ENCODE peak calls at places on chromosome 20, in seven cellular contexts. One of them, this sample, is unnamed. For H3K9me3, the result is how much of the 10 kb centered on the place peaks cover.

GRCh38 chr20:62344782-62345181 is 22.3 kb downstream of the LAMA5 start:
- DNase-seq in AG04450: peak
- DNase-seq in endodermal cell: no peak
- DNase-seq in astrocyte: peak
- DNase-seq in body of pancreas: no peak
- DNase-seq in thyroid gland: peak
- DNase-seq in suprapubic skin: no peak
- DNase-seq in this sample: no peak

GRCh38 chr20:49676581-49677291 is 36.9 kb downstream of the B4GALT5 start:
- DNase-seq in AG04450: no peak
- DNase-seq in endodermal cell: no peak
- DNase-seq in astrocyte: peak
- DNase-seq in body of pancreas: no peak
- DNase-seq in thyroid gland: peak
- DNase-seq in suprapubic skin: no peak
- DNase-seq in this sample: no peak

GRCh38 chr20:63502671-63503172 is 3.8 kb upstream of the EEF1A2 start:
- DNase-seq in AG04450: no peak
- DNase-seq in endodermal cell: no peak
- DNase-seq in astrocyte: no peak
- DNase-seq in body of pancreas: peak
- DNase-seq in thyroid gland: no peak
- DNase-seq in suprapubic skin: no peak
- DNase-seq in this sample: no peak

GRCh38 chr20:51860015-51860882 is 57.9 kb upstream of the SALL4 start:
- DNase-seq in AG04450: peak
- DNase-seq in endodermal cell: no peak
- DNase-seq in astrocyte: peak
- DNase-seq in body of pancreas: no peak
- DNase-seq in thyroid gland: no peak
- DNase-seq in suprapubic skin: no peak
- DNase-seq in this sample: no peak

GRCh38 chr20:32036716-32037355 is 15.2 kb upstream of the HCK start:
- DNase-seq in AG04450: no peak
- DNase-seq in endodermal cell: no peak
- DNase-seq in astrocyte: no peak
- DNase-seq in body of pancreas: no peak
- DNase-seq in thyroid gland: no peak
- DNase-seq in suprapubic skin: no peak
- DNase-seq in this sample: no peak

GRCh38 chr20:8449120-8449519 is 317.1 kb downstream of the PLCB1 start:
- DNase-seq in AG04450: no peak
- DNase-seq in endodermal cell: no peak
- DNase-seq in astrocyte: peak
- DNase-seq in body of pancreas: no peak
- DNase-seq in thyroid gland: no peak
- DNase-seq in suprapubic skin: no peak
- DNase-seq in this sample: no peak

GRCh38 chr20:17505664-17506517 is 25.3 kb downstream of the BFSP1 start:
- DNase-seq in AG04450: no peak
- DNase-seq in endodermal cell: no peak
- DNase-seq in astrocyte: peak
- DNase-seq in body of pancreas: no peak
- DNase-seq in thyroid gland: no peak
- DNase-seq in suprapubic skin: peak
- DNase-seq in this sample: no peak

GRCh38 chr20:58407201-58407873 is 18.3 kb downstream of the VAPB start:
- DNase-seq in AG04450: no peak
- DNase-seq in endodermal cell: no peak
- DNase-seq in astrocyte: peak
- DNase-seq in body of pancreas: no peak
- DNase-seq in thyroid gland: no peak
- DNase-seq in suprapubic skin: no peak
- DNase-seq in this sample: no peak

GRCh38 chr20:50672400-50673145 is 18.8 kb downstream of the RIPOR3 start:
- DNase-seq in AG04450: no peak
- DNase-seq in endodermal cell: no peak
- DNase-seq in astrocyte: no peak
- DNase-seq in body of pancreas: no peak
- DNase-seq in thyroid gland: no peak
- DNase-seq in suprapubic skin: no peak
- DNase-seq in this sample: no peak

GRCh38 chr20:36177716-36178115 is 23.2 kb downstream of the EPB41L1 start:
- DNase-seq in AG04450: no peak
- DNase-seq in endodermal cell: no peak
- DNase-seq in astrocyte: no peak
- DNase-seq in body of pancreas: no peak
- DNase-seq in thyroid gland: no peak
- DNase-seq in suprapubic skin: no peak
- DNase-seq in this sample: no peak

GRCh38 chr20:56429496-56429895 is 17.4 kb downstream of the CASS4 start:
- DNase-seq in AG04450: no peak
- DNase-seq in endodermal cell: no peak
- DNase-seq in astrocyte: peak
- DNase-seq in body of pancreas: no peak
- DNase-seq in thyroid gland: no peak
- DNase-seq in suprapubic skin: peak
- DNase-seq in this sample: no peak

GRCh38 chr20:12058201-12058600 is 140.5 kb downstream of the BTBD3 start:
- DNase-seq in AG04450: no peak
- DNase-seq in endodermal cell: no peak
- DNase-seq in astrocyte: peak
- DNase-seq in body of pancreas: no peak
- DNase-seq in thyroid gland: no peak
- DNase-seq in suprapubic skin: no peak
- DNase-seq in this sample: no peak

GRCh38 chr20:18272451-18272850 is 15.9 kb upstream of the ZNF133 start:
- DNase-seq in AG04450: no peak
- DNase-seq in endodermal cell: no peak
- DNase-seq in astrocyte: no peak
- DNase-seq in body of pancreas: no peak
- DNase-seq in thyroid gland: no peak
- DNase-seq in suprapubic skin: no peak
- DNase-seq in this sample: no peak

GRCh38 chr20:3431109-3431508 is 23.6 kb upstream of the DNAAF9 start:
- DNase-seq in AG04450: no peak
- DNase-seq in endodermal cell: no peak
- DNase-seq in astrocyte: peak
- DNase-seq in body of pancreas: no peak
- DNase-seq in thyroid gland: no peak
- DNase-seq in suprapubic skin: no peak
- DNase-seq in this sample: no peak

GRCh38 chr20:38649275-38649891 is 47.8 kb downstream of the ARHGAP40 start:
- DNase-seq in AG04450: no peak
- DNase-seq in endodermal cell: peak
- DNase-seq in astrocyte: peak
- DNase-seq in body of pancreas: no peak
- DNase-seq in thyroid gland: no peak
- DNase-seq in suprapubic skin: no peak
- DNase-seq in this sample: no peak

GRCh38 chr20:63555661-63556381 is 1.9 kb downstream of the FNDC11 start:
- DNase-seq in AG04450: no peak
- DNase-seq in endodermal cell: no peak
- DNase-seq in astrocyte: no peak
- DNase-seq in body of pancreas: no peak
- DNase-seq in thyroid gland: no peak
- DNase-seq in suprapubic skin: no peak
- DNase-seq in this sample: no peak

GRCh38 chr20:6956056-6956455 is 188.6 kb downstream of the BMP2 start:
- DNase-seq in AG04450: no peak
- DNase-seq in endodermal cell: no peak
- DNase-seq in astrocyte: no peak
- DNase-seq in body of pancreas: no peak
- DNase-seq in thyroid gland: no peak
- DNase-seq in suprapubic skin: no peak
- DNase-seq in this sample: no peak

GRCh38 chr20:6714202-6714800 is 53.2 kb upstream of the BMP2 start:
- DNase-seq in AG04450: no peak
- DNase-seq in endodermal cell: no peak
- DNase-seq in astrocyte: no peak
- DNase-seq in body of pancreas: peak
- DNase-seq in thyroid gland: peak
- DNase-seq in suprapubic skin: no peak
- DNase-seq in this sample: no peak

GRCh38 chr20:47379433-47380150 is 23.1 kb upstream of the ZMYND8 start:
- DNase-seq in AG04450: peak
- DNase-seq in endodermal cell: no peak
- DNase-seq in astrocyte: peak
- DNase-seq in body of pancreas: no peak
- DNase-seq in thyroid gland: no peak
- DNase-seq in suprapubic skin: no peak
- DNase-seq in this sample: peak

GRCh38 chr20:12311102-12311865 is 393.6 kb downstream of the BTBD3 start:
- DNase-seq in AG04450: no peak
- DNase-seq in endodermal cell: no peak
- DNase-seq in astrocyte: no peak
- DNase-seq in body of pancreas: no peak
- DNase-seq in thyroid gland: no peak
- DNase-seq in suprapubic skin: no peak
- DNase-seq in this sample: no peak

GRCh38 chr20:8033447-8033846 is 13.9 kb upstream of the TMX4 start:
- DNase-seq in AG04450: no peak
- DNase-seq in endodermal cell: no peak
- DNase-seq in astrocyte: no peak
- DNase-seq in body of pancreas: no peak
- DNase-seq in thyroid gland: no peak
- DNase-seq in suprapubic skin: no peak
- DNase-seq in this sample: no peak

GRCh38 chr20:48284837-48285236 is 499.6 kb upstream of the SULF2 start:
- DNase-seq in AG04450: peak
- DNase-seq in endodermal cell: no peak
- DNase-seq in astrocyte: peak
- DNase-seq in body of pancreas: no peak
- DNase-seq in thyroid gland: no peak
- DNase-seq in suprapubic skin: no peak
- DNase-seq in this sample: no peak

GRCh38 chr20:50592282-50593004 is 82.3 kb downstream of the PTPN1 start:
- DNase-seq in AG04450: no peak
- DNase-seq in endodermal cell: no peak
- DNase-seq in astrocyte: no peak
- DNase-seq in body of pancreas: peak
- DNase-seq in thyroid gland: peak
- DNase-seq in suprapubic skin: no peak
- DNase-seq in this sample: peak

GRCh38 chr20:64138276-64138815 is 25.9 kb upstream of the MYT1 start:
- DNase-seq in AG04450: no peak
- DNase-seq in endodermal cell: no peak
- DNase-seq in astrocyte: no peak
- DNase-seq in body of pancreas: no peak
- DNase-seq in thyroid gland: no peak
- DNase-seq in suprapubic skin: peak
- DNase-seq in this sample: no peak

GRCh38 chr20:40868568-40869223 is 159.9 kb upstream of the TOP1 start:
- DNase-seq in AG04450: peak
- DNase-seq in endodermal cell: no peak
- DNase-seq in astrocyte: peak
- DNase-seq in body of pancreas: no peak
- DNase-seq in thyroid gland: no peak
- DNase-seq in suprapubic skin: no peak
- DNase-seq in this sample: peak

DNA sequence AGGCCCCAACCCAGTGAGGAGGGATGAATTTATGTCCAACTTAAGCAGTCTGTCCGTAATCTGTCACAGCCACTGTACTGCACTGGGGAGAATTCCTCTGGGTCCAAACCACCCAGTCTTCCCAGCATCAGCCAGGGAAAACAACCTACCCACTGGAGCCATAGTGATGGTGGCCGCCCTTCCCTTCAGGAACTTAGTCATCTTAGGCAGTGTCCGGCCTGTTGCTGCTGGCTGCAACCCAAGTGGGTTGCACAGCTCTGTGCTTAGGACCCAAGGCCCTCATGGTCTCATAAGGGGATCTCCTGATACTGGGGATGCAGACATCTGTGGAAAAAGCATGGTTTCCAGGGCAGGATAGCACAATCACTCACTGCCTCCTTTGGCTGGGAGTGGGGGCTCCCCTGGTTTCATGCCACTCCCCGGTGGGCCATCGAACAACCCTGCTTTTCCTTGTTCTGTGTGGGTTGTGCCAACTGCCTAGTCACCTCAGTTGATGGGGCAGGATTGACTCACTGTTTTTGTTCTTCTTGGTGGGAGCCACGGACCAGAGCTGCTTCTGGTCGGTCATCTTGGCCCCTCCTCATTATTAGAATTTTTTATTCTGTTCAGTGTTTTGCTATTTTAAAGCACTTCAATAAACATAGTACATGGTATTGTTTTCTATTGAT is 591.9 kb downstream of the DOK5 start:
- DNase-seq in AG04450: no peak
- DNase-seq in endodermal cell: no peak
- DNase-seq in astrocyte: no peak
- DNase-seq in body of pancreas: no peak
- DNase-seq in thyroid gland: no peak
- DNase-seq in suprapubic skin: no peak
- DNase-seq in this sample: no peak
- H3K9me3 ChIP-seq in AG04450: under half
- H3K9me3 ChIP-seq in endodermal cell: under half
- H3K9me3 ChIP-seq in astrocyte: under half
- H3K9me3 ChIP-seq in body of pancreas: under half
- H3K9me3 ChIP-seq in thyroid gland: under half
- H3K9me3 ChIP-seq in suprapubic skin: under half
- H3K9me3 ChIP-seq in this sample: under half

GRCh38 chr20:45910670-45911485 is 1.1 kb downstream of the PLTP start:
- DNase-seq in AG04450: peak
- DNase-seq in endodermal cell: peak
- DNase-seq in astrocyte: peak
- DNase-seq in body of pancreas: peak
- DNase-seq in thyroid gland: peak
- DNase-seq in suprapubic skin: peak
- DNase-seq in this sample: peak
- H3K4me3 ChIP-seq in AG04450: peak
- H3K4me3 ChIP-seq in endodermal cell: peak
- H3K4me3 ChIP-seq in astrocyte: peak
- H3K4me3 ChIP-seq in body of pancreas: peak
- H3K4me3 ChIP-seq in thyroid gland: peak
- H3K4me3 ChIP-seq in suprapubic skin: peak
- H3K4me3 ChIP-seq in this sample: peak

GRCh38 chr20:25517124-25517523 is 68.2 kb downstream of the NINL start:
- DNase-seq in AG04450: no peak
- DNase-seq in endodermal cell: no peak
- DNase-seq in astrocyte: no peak
- DNase-seq in body of pancreas: no peak
- DNase-seq in thyroid gland: no peak
- DNase-seq in suprapubic skin: no peak
- DNase-seq in this sample: no peak
- H3K9me3 ChIP-seq in AG04450: under half
- H3K9me3 ChIP-seq in endodermal cell: half or more
- H3K9me3 ChIP-seq in astrocyte: under half
- H3K9me3 ChIP-seq in body of pancreas: under half
- H3K9me3 ChIP-seq in thyroid gland: under half
- H3K9me3 ChIP-seq in suprapubic skin: under half
- H3K9me3 ChIP-seq in this sample: under half

GRCh38 chr20:775679-776135 is 7.4 kb upstream of the SLC52A3 start:
- DNase-seq in AG04450: no peak
- DNase-seq in endodermal cell: peak
- DNase-seq in astrocyte: no peak
- DNase-seq in body of pancreas: peak
- DNase-seq in thyroid gland: no peak
- DNase-seq in suprapubic skin: no peak
- DNase-seq in this sample: no peak
- H3K4me3 ChIP-seq in AG04450: no peak
- H3K4me3 ChIP-seq in endodermal cell: no peak
- H3K4me3 ChIP-seq in astrocyte: no peak
- H3K4me3 ChIP-seq in body of pancreas: no peak
- H3K4me3 ChIP-seq in thyroid gland: no peak
- H3K4me3 ChIP-seq in suprapubic skin: no peak
- H3K4me3 ChIP-seq in this sample: no peak

This sample was measured in uterus.